ENCODE peak calls at places on chromosomes 6 and 20, in five cellular contexts. One of them, this sample, is unnamed.
A peak's percentile ranks its signal among the peaks of the same experiment; 100 is the strongest.

GRCh38 chr20:13041574-13042457 is 33.0 kb downstream of the SPTLC3 start:
- DNase-seq in G401: no peak
- DNase-seq in RWPE1: no peak
- DNase-seq in ELR: peak; percentile 19
- DNase-seq in brain microvascular endothelial cell: no peak
- DNase-seq in this sample: no peak

GRCh38 chr20:35616465-35617396 is 1.1 kb downstream of the SPAG4 start:
- DNase-seq in ELR: peak; percentile 100
- DNase-seq in RWPE1: peak; percentile 68
- DNase-seq in G401: peak; percentile 94
- DNase-seq in brain microvascular endothelial cell: peak; percentile 86
- DNase-seq in this sample: peak; percentile 91

GRCh38 chr20:37309290-37309689 is 19.8 kb downstream of the MANBAL start:
- DNase-seq in G401: no peak
- DNase-seq in ELR: no peak
- DNase-seq in brain microvascular endothelial cell: no peak
- DNase-seq in RWPE1: no peak
- DNase-seq in this sample: no peak

GRCh38 chr6:148265058-148265457 is 77.6 kb upstream of the SASH1 start:
- DNase-seq in RWPE1: no peak
- DNase-seq in brain microvascular endothelial cell: no peak
- DNase-seq in ELR: no peak
- DNase-seq in G401: no peak
- DNase-seq in this sample: no peak

GRCh38 chr6:22043284-22043962 is 253.4 kb downstream of the PRL start:
- DNase-seq in RWPE1: no peak
- DNase-seq in G401: no peak
- DNase-seq in ELR: no peak
- DNase-seq in brain microvascular endothelial cell: no peak
- DNase-seq in this sample: no peak

GRCh38 chr20:36400901-36401300 is 94.8 kb downstream of the DLGAP4 start:
- DNase-seq in G401: no peak
- DNase-seq in ELR: no peak
- DNase-seq in brain microvascular endothelial cell: no peak
- DNase-seq in RWPE1: no peak
- DNase-seq in this sample: no peak

GRCh38 chr6:5205877-5206840 is 54.6 kb downstream of the LYRM4 start:
- DNase-seq in brain microvascular endothelial cell: peak; percentile 75
- DNase-seq in ELR: peak; percentile 43
- DNase-seq in G401: peak; percentile 94
- DNase-seq in RWPE1: no peak
- DNase-seq in this sample: no peak

GRCh38 chr6:43376551-43376981 is 7.1 kb upstream of the ZNF318 start:
- DNase-seq in ELR: peak; percentile 59
- DNase-seq in RWPE1: no peak
- DNase-seq in G401: no peak
- DNase-seq in brain microvascular endothelial cell: peak; percentile 28
- DNase-seq in this sample: no peak

GRCh38 chr6:38154731-38155130 is 335.2 kb downstream of the ZFAND3 start:
- DNase-seq in ELR: no peak
- DNase-seq in brain microvascular endothelial cell: no peak
- DNase-seq in G401: no peak
- DNase-seq in RWPE1: no peak
- DNase-seq in this sample: no peak

GRCh38 chr20:22757424-22758189 is 173.2 kb upstream of the FOXA2 start:
- DNase-seq in brain microvascular endothelial cell: no peak
- DNase-seq in G401: no peak
- DNase-seq in RWPE1: no peak
- DNase-seq in ELR: no peak
- DNase-seq in this sample: no peak

GRCh38 chr20:10357061-10357708 is 76.8 kb downstream of the MKKS start:
- DNase-seq in brain microvascular endothelial cell: no peak
- DNase-seq in RWPE1: no peak
- DNase-seq in ELR: no peak
- DNase-seq in G401: no peak
- DNase-seq in this sample: no peak

GRCh38 chr6:158357570-158358216 is 45.4 kb downstream of the TULP4 start:
- DNase-seq in G401: no peak
- DNase-seq in brain microvascular endothelial cell: no peak
- DNase-seq in ELR: no peak
- DNase-seq in RWPE1: no peak
- DNase-seq in this sample: no peak

GRCh38 chr6:47376930-47377329 is 67.2 kb upstream of the TNFRSF21 start:
- DNase-seq in G401: peak; percentile 93
- DNase-seq in brain microvascular endothelial cell: no peak
- DNase-seq in RWPE1: no peak
- DNase-seq in ELR: no peak
- DNase-seq in this sample: no peak

GRCh38 chr6:11367638-11368199 is 135.3 kb upstream of the NEDD9 start:
- DNase-seq in RWPE1: no peak
- DNase-seq in G401: no peak
- DNase-seq in ELR: no peak
- DNase-seq in brain microvascular endothelial cell: no peak
- DNase-seq in this sample: no peak

GRCh38 chr6:26607434-26608230 is 10.9 kb downstream of the ABT1 start:
- DNase-seq in ELR: peak; percentile 81
- DNase-seq in G401: peak; percentile 45
- DNase-seq in brain microvascular endothelial cell: peak; percentile 71
- DNase-seq in RWPE1: peak; percentile 64
- DNase-seq in this sample: no peak

GRCh38 chr6:145206247-145206907 is 528.9 kb downstream of the EPM2A start:
- DNase-seq in G401: no peak
- DNase-seq in RWPE1: no peak
- DNase-seq in brain microvascular endothelial cell: peak; percentile 51
- DNase-seq in ELR: peak; percentile 41
- DNase-seq in this sample: no peak

GRCh38 chr6:93104195-93104817 is 315.1 kb downstream of the EPHA7 start:
- DNase-seq in ELR: no peak
- DNase-seq in G401: no peak
- DNase-seq in brain microvascular endothelial cell: no peak
- DNase-seq in RWPE1: no peak
- DNase-seq in this sample: no peak

GRCh38 chr6:87789198-87789899 is 87.3 kb upstream of the AKIRIN2 start:
- DNase-seq in RWPE1: peak; percentile 78
- DNase-seq in G401: no peak
- DNase-seq in ELR: peak; percentile 65
- DNase-seq in brain microvascular endothelial cell: peak; percentile 50
- DNase-seq in this sample: no peak

GRCh38 chr6:44563397-44563796 is 175.9 kb downstream of the CDC5L start:
- DNase-seq in RWPE1: no peak
- DNase-seq in ELR: no peak
- DNase-seq in G401: no peak
- DNase-seq in brain microvascular endothelial cell: no peak
- DNase-seq in this sample: no peak

GRCh38 chr6:151325075-151326050 is 66.0 kb downstream of the ZBTB2 start:
- DNase-seq in brain microvascular endothelial cell: peak; percentile 71
- DNase-seq in RWPE1: peak; percentile 32
- DNase-seq in G401: peak; percentile 72
- DNase-seq in ELR: peak; percentile 89
- DNase-seq in this sample: no peak

GRCh38 chr20:60627751-60628565 is 624.1 kb upstream of the CDH4 start:
- DNase-seq in ELR: no peak
- DNase-seq in G401: no peak
- DNase-seq in brain microvascular endothelial cell: no peak
- DNase-seq in RWPE1: no peak
- DNase-seq in this sample: no peak

GRCh38 chr6:34979994-34980393 is 90.9 kb downstream of the ANKS1A start:
- DNase-seq in brain microvascular endothelial cell: no peak
- DNase-seq in ELR: no peak
- DNase-seq in RWPE1: no peak
- DNase-seq in G401: no peak
- DNase-seq in this sample: no peak

GRCh38 chr20:1185316-1185741 is 548 bp upstream of the TMEM74B start:
- DNase-seq in G401: no peak
- DNase-seq in ELR: no peak
- DNase-seq in brain microvascular endothelial cell: no peak
- DNase-seq in RWPE1: no peak
- DNase-seq in this sample: no peak

GRCh38 chr6:32163559-32164258 is 686 bp upstream of the EGFL8 start:
- DNase-seq in G401: no peak
- DNase-seq in ELR: no peak
- DNase-seq in brain microvascular endothelial cell: no peak
- DNase-seq in RWPE1: no peak
- DNase-seq in this sample: no peak

GRCh38 chr20:5078399-5078958 is 41.3 kb downstream of the PCNA start:
- DNase-seq in ELR: peak; percentile 36
- DNase-seq in brain microvascular endothelial cell: peak; percentile 9
- DNase-seq in G401: no peak
- DNase-seq in RWPE1: peak; percentile 65
- DNase-seq in this sample: no peak

GRCh38 chr6:35534396-35535170 is 21.9 kb upstream of the TULP1 start:
- DNase-seq in RWPE1: no peak
- DNase-seq in G401: no peak
- DNase-seq in ELR: no peak
- DNase-seq in brain microvascular endothelial cell: no peak
- DNase-seq in this sample: no peak

GRCh38 chr6:83193747-83194582 is 808 bp downstream of the RWDD2A start:
- DNase-seq in ELR: peak; percentile 60
- DNase-seq in RWPE1: peak; percentile 36
- DNase-seq in brain microvascular endothelial cell: no peak
- DNase-seq in G401: peak; percentile 76
- DNase-seq in this sample: no peak

GRCh38 chr6:157144861-157145260 is 178.5 kb downstream of the TMEM242 start:
- DNase-seq in ELR: no peak
- DNase-seq in RWPE1: no peak
- DNase-seq in brain microvascular endothelial cell: no peak
- DNase-seq in G401: peak; percentile 59
- DNase-seq in this sample: no peak

GRCh38 chr6:167700199-167700598 is 126.5 kb upstream of the AFDN start:
- DNase-seq in RWPE1: peak; percentile 17
- DNase-seq in brain microvascular endothelial cell: peak; percentile 15
- DNase-seq in G401: no peak
- DNase-seq in ELR: no peak
- DNase-seq in this sample: no peak

GRCh38 chr20:24952376-24953203 is 3.5 kb downstream of the CST7 start:
- DNase-seq in brain microvascular endothelial cell: no peak
- DNase-seq in G401: no peak
- DNase-seq in RWPE1: no peak
- DNase-seq in ELR: no peak
- DNase-seq in this sample: peak; percentile 93

GRCh38 chr6:153092082-153093013 is 38.7 kb downstream of the RGS17 start:
- DNase-seq in ELR: peak; percentile 91
- DNase-seq in G401: no peak
- DNase-seq in RWPE1: peak; percentile 51
- DNase-seq in brain microvascular endothelial cell: peak; percentile 76
- DNase-seq in this sample: no peak

GRCh38 chr6:119540417-119540816 is 190.9 kb upstream of the MAN1A1 start:
- DNase-seq in G401: no peak
- DNase-seq in RWPE1: no peak
- DNase-seq in brain microvascular endothelial cell: no peak
- DNase-seq in ELR: no peak
- DNase-seq in this sample: no peak

GRCh38 chr20:48823960-48824497 is 3.8 kb downstream of the PREX1 start:
- DNase-seq in brain microvascular endothelial cell: peak; percentile 76
- DNase-seq in ELR: peak; percentile 99
- DNase-seq in RWPE1: peak; percentile 73
- DNase-seq in G401: no peak
- DNase-seq in this sample: no peak

GRCh38 chr6:158628542-158628941 is 16.0 kb downstream of the DYNLT1 start:
- DNase-seq in RWPE1: no peak
- DNase-seq in ELR: no peak
- DNase-seq in G401: no peak
- DNase-seq in brain microvascular endothelial cell: no peak
- DNase-seq in this sample: no peak

GRCh38 chr20:50226093-50226974 is 35.7 kb downstream of the CEBPB start:
- DNase-seq in brain microvascular endothelial cell: no peak
- DNase-seq in G401: no peak
- DNase-seq in RWPE1: no peak
- DNase-seq in ELR: peak; percentile 66
- DNase-seq in this sample: no peak